ENCODE peak calls at places on chromosomes 2 and 18, in six cellular contexts. One of them, this sample, is unnamed.

GRCh38 chr2:43088148-43089073 is 138.0 kb downstream of the ZFP36L2 start:
- DNase-seq in nephron progenitor cell: no peak
- DNase-seq in stimulated activated CD4-positive, alpha-beta T cell treated with anti-CD3 and anti-CD28 coated beads, TNF-alpha, amount 100 ng/mL, for 4 hours: no peak
- DNase-seq in left cardiac atrium: no peak
- DNase-seq in GM04504: no peak
- DNase-seq in BE2C: no peak
- DNase-seq in this sample: no peak

GRCh38 chr2:109703076-109703475 is 88.9 kb downstream of the SOWAHC start:
- DNase-seq in left cardiac atrium: no peak
- DNase-seq in stimulated activated CD4-positive, alpha-beta T cell treated with anti-CD3 and anti-CD28 coated beads, TNF-alpha, amount 100 ng/mL, for 4 hours: no peak
- DNase-seq in BE2C: no peak
- DNase-seq in nephron progenitor cell: no peak
- DNase-seq in GM04504: no peak
- DNase-seq in this sample: no peak

GRCh38 chr2:176109226-176109954 is 2.3 kb downstream of the HOXD11 start:
- DNase-seq in left cardiac atrium: no peak
- DNase-seq in nephron progenitor cell: peak
- DNase-seq in GM04504: no peak
- DNase-seq in stimulated activated CD4-positive, alpha-beta T cell treated with anti-CD3 and anti-CD28 coated beads, TNF-alpha, amount 100 ng/mL, for 4 hours: no peak
- DNase-seq in BE2C: no peak
- DNase-seq in this sample: no peak

GRCh38 chr2:18244840-18245239 is 315.6 kb downstream of the RDH14 start:
- DNase-seq in BE2C: no peak
- DNase-seq in left cardiac atrium: no peak
- DNase-seq in stimulated activated CD4-positive, alpha-beta T cell treated with anti-CD3 and anti-CD28 coated beads, TNF-alpha, amount 100 ng/mL, for 4 hours: no peak
- DNase-seq in nephron progenitor cell: no peak
- DNase-seq in GM04504: no peak
- DNase-seq in this sample: no peak

GRCh38 chr2:197740200-197740599 is 35.0 kb downstream of the MARS2 start:
- DNase-seq in nephron progenitor cell: no peak
- DNase-seq in stimulated activated CD4-positive, alpha-beta T cell treated with anti-CD3 and anti-CD28 coated beads, TNF-alpha, amount 100 ng/mL, for 4 hours: no peak
- DNase-seq in left cardiac atrium: no peak
- DNase-seq in BE2C: no peak
- DNase-seq in GM04504: no peak
- DNase-seq in this sample: no peak

GRCh38 chr2:40103163-40103562 is 324.1 kb upstream of the THUMPD2 start:
- DNase-seq in nephron progenitor cell: no peak
- DNase-seq in left cardiac atrium: no peak
- DNase-seq in stimulated activated CD4-positive, alpha-beta T cell treated with anti-CD3 and anti-CD28 coated beads, TNF-alpha, amount 100 ng/mL, for 4 hours: no peak
- DNase-seq in BE2C: no peak
- DNase-seq in GM04504: peak
- DNase-seq in this sample: no peak

GRCh38 chr18:59047992-59048363 is 91.7 kb upstream of the SEC11C start:
- DNase-seq in nephron progenitor cell: no peak
- DNase-seq in GM04504: no peak
- DNase-seq in left cardiac atrium: no peak
- DNase-seq in BE2C: no peak
- DNase-seq in stimulated activated CD4-positive, alpha-beta T cell treated with anti-CD3 and anti-CD28 coated beads, TNF-alpha, amount 100 ng/mL, for 4 hours: no peak
- DNase-seq in this sample: no peak

GRCh38 chr2:144389151-144389929 is 130.6 kb downstream of the ZEB2 start:
- DNase-seq in GM04504: no peak
- DNase-seq in nephron progenitor cell: peak
- DNase-seq in stimulated activated CD4-positive, alpha-beta T cell treated with anti-CD3 and anti-CD28 coated beads, TNF-alpha, amount 100 ng/mL, for 4 hours: no peak
- DNase-seq in BE2C: no peak
- DNase-seq in left cardiac atrium: peak
- DNase-seq in this sample: no peak

GRCh38 chr2:17539596-17539992 is 902 bp upstream of the VSNL1 start:
- DNase-seq in left cardiac atrium: peak
- DNase-seq in GM04504: no peak
- DNase-seq in stimulated activated CD4-positive, alpha-beta T cell treated with anti-CD3 and anti-CD28 coated beads, TNF-alpha, amount 100 ng/mL, for 4 hours: no peak
- DNase-seq in BE2C: no peak
- DNase-seq in nephron progenitor cell: peak
- DNase-seq in this sample: peak

GRCh38 chr18:3578621-3579020 is 128.6 kb downstream of the TGIF1 start:
- DNase-seq in nephron progenitor cell: no peak
- DNase-seq in GM04504: no peak
- DNase-seq in stimulated activated CD4-positive, alpha-beta T cell treated with anti-CD3 and anti-CD28 coated beads, TNF-alpha, amount 100 ng/mL, for 4 hours: no peak
- DNase-seq in BE2C: no peak
- DNase-seq in left cardiac atrium: no peak
- DNase-seq in this sample: no peak

GRCh38 chr18:8890957-8891464 is 185.7 kb downstream of the MTCL1 start:
- DNase-seq in BE2C: no peak
- DNase-seq in nephron progenitor cell: peak
- DNase-seq in stimulated activated CD4-positive, alpha-beta T cell treated with anti-CD3 and anti-CD28 coated beads, TNF-alpha, amount 100 ng/mL, for 4 hours: no peak
- DNase-seq in left cardiac atrium: no peak
- DNase-seq in GM04504: peak
- DNase-seq in this sample: no peak

This sample was measured in SK-N-SH.